ENCODE peak calls at places on chromosomes 1 and 21, in nine cellular contexts. P, K, O, Q, V, D, T, F and W are unnamed samples.

GRCh38 chr1:159587461-159587951 is at the start of gene APCS:
- DNase-seq in P (no peak), K (no peak), O (no peak), Q (no peak), V (no peak), D (no peak), T (no peak), F (no peak), W (no peak)

GRCh38 chr21:45078877-45079281 is 4.5 kb downstream of the ADARB1 start:
- DNase-seq in P (no peak), K (no peak), O (no peak), Q (no peak), V (peak; percentile 8), D (peak; percentile 70), T (no peak), F (peak; percentile 85), W (peak; percentile 82)

GRCh38 chr1:48030696-48031365 is 33.6 kb upstream of the TRABD2B start:
- DNase-seq in P (no peak), K (no peak), O (no peak), Q (no peak), V (no peak), D (no peak), T (no peak), F (no peak), W (no peak)

GRCh38 chr1:175317309-175317708 is 124.7 kb upstream of the KIAA0040 start:
- DNase-seq in P (no peak), K (peak; percentile 23), O (no peak), Q (no peak), V (no peak), D (no peak), T (no peak), F (no peak), W (no peak)

GRCh38 chr1:185376288-185376687 is 59.2 kb upstream of the IVNS1ABP start:
- DNase-seq in P (no peak), K (no peak), O (no peak), Q (no peak), V (no peak), D (no peak), T (no peak), F (no peak), W (no peak)

GRCh38 chr21:45403133-45403824 is 1.7 kb upstream of the COL18A1 start:
- DNase-seq in P (no peak), K (no peak), O (no peak), Q (no peak), V (no peak), D (no peak), T (no peak), F (no peak), W (no peak)

GRCh38 chr1:201468501-201468843 is 516 bp downstream of the PHLDA3 start:
- DNase-seq in P (no peak), K (peak; percentile 67), O (no peak), Q (peak; percentile 26), V (no peak), D (no peak), T (peak; percentile 64), F (peak; percentile 32), W (no peak)

GRCh38 chr1:168893359-168893791 is 164.4 kb upstream of the DPT start:
- DNase-seq in P (no peak), K (no peak), O (peak; percentile 68), Q (no peak), V (no peak), D (no peak), T (peak; percentile 23), F (no peak), W (peak; percentile 66)

GRCh38 chr1:109876617-109877319 is 33.9 kb upstream of the CSF1 start:
- DNase-seq in P (no peak), K (peak; percentile 31), O (peak; percentile 29), Q (no peak), V (peak; percentile 37), D (no peak), T (peak; percentile 48), F (peak; percentile 94), W (peak; percentile 64)

GRCh38 chr1:161044908-161045748 is 649 bp downstream of the USF1 start:
- DNase-seq in P (no peak), K (peak; percentile 77), O (peak; percentile 70), Q (peak; percentile 8), V (peak; percentile 69), D (peak; percentile 56), T (peak; percentile 72), F (peak; percentile 54), W (peak; percentile 58)

GRCh38 chr1:207145401-207146058 is 41.5 kb downstream of the C4BPA start:
- DNase-seq in P (no peak), K (no peak), O (no peak), Q (no peak), V (no peak), D (no peak), T (no peak), F (no peak), W (no peak)

GRCh38 chr21:43769325-43769958 is 6.7 kb downstream of the CSTB start:
- DNase-seq in P (no peak), K (no peak), O (no peak), Q (no peak), V (no peak), D (no peak), T (no peak), F (no peak), W (no peak)

GRCh38 chr1:165353731-165354671 is 2.5 kb downstream of the LMX1A start:
- DNase-seq in P (no peak), K (peak; percentile 65), O (no peak), Q (no peak), V (no peak), D (no peak), T (no peak), F (no peak), W (no peak)

GRCh38 chr1:62050165-62050564 is 144.5 kb upstream of the L1TD1 start:
- DNase-seq in P (no peak), K (no peak), O (no peak), Q (no peak), V (no peak), D (no peak), T (no peak), F (no peak), W (no peak)

GRCh38 chr1:200038987-200039848 is 11.7 kb downstream of the NR5A2 start:
- DNase-seq in P (no peak), K (peak; percentile 82), O (no peak), Q (peak; percentile 39), V (peak; percentile 37), D (no peak), T (peak; percentile 58), F (peak; percentile 29), W (no peak)

GRCh38 chr1:171422489-171422888 is 62.8 kb upstream of the PRRC2C start:
- DNase-seq in P (no peak), K (no peak), O (no peak), Q (no peak), V (no peak), D (no peak), T (no peak), F (peak; percentile 17), W (peak; percentile 52)

GRCh38 chr1:181073638-181074037 is 14.9 kb upstream of the IER5 start:
- DNase-seq in P (no peak), K (no peak), O (no peak), Q (no peak), V (no peak), D (no peak), T (peak; percentile 46), F (peak; percentile 76), W (peak; percentile 75)

GRCh38 chr1:151612506-151613274 is 840 bp downstream of the SNX27 start:
- DNase-seq in P (no peak), K (peak; percentile 63), O (peak; percentile 45), Q (peak; percentile 7), V (peak; percentile 24), D (peak; percentile 37), T (peak; percentile 44), F (peak; percentile 16), W (no peak)

GRCh38 chr1:240312872-240313271 is 221.2 kb downstream of the FMN2 start:
- DNase-seq in P (no peak), K (no peak), O (no peak), Q (no peak), V (no peak), D (no peak), T (peak; percentile 34), F (peak; percentile 87), W (peak; percentile 94)

GRCh38 chr1:216566809-216567208 is 143.6 kb upstream of the USH2A start:
- DNase-seq in P (no peak), K (no peak), O (no peak), Q (no peak), V (no peak), D (no peak), T (peak; percentile 20), F (peak; percentile 4), W (peak; percentile 32)

GRCh38 chr1:65921461-65921860 is 128.8 kb downstream of the PDE4B start:
- DNase-seq in P (no peak), K (no peak), O (no peak), Q (no peak), V (no peak), D (no peak), T (peak; percentile 3), F (no peak), W (no peak)

GRCh38 chr21:18114735-18115134 is 129.9 kb upstream of the CHODL start:
- DNase-seq in P (no peak), K (no peak), O (no peak), Q (no peak), V (no peak), D (no peak), T (no peak), F (no peak), W (no peak)

GRCh38 chr21:45003331-45004058 is 63.7 kb downstream of the SLX9 start:
- DNase-seq in P (no peak), K (peak; percentile 56), O (peak; percentile 22), Q (no peak), V (no peak), D (no peak), T (no peak), F (peak; percentile 31), W (no peak)

GRCh38 chr1:201457508-201457960 is 11.5 kb downstream of the PHLDA3 start:
- DNase-seq in P (no peak), K (no peak), O (no peak), Q (no peak), V (no peak), D (no peak), T (no peak), F (no peak), W (peak; percentile 44)

GRCh38 chr1:23670709-23671108 is 20.9 kb upstream of the RPL11 start:
- DNase-seq in P (no peak), K (no peak), O (no peak), Q (no peak), V (no peak), D (no peak), T (no peak), F (no peak), W (no peak)

GRCh38 chr1:206472454-206472853 is 2.2 kb downstream of the IKBKE start:
- DNase-seq in P (no peak), K (peak; percentile 42), O (no peak), Q (no peak), V (no peak), D (no peak), T (peak; percentile 30), F (peak; percentile 81), W (peak; percentile 73)

GRCh38 chr1:66729130-66729922 is 22.9 kb upstream of the DYNLT5 start:
- DNase-seq in P (no peak), K (no peak), O (no peak), Q (no peak), V (no peak), D (no peak), T (no peak), F (no peak), W (no peak)

GRCh38 chr1:43441894-43442632 is 11.7 kb downstream of the HYI start:
- DNase-seq in P (no peak), K (no peak), O (peak; percentile 16), Q (no peak), V (no peak), D (no peak), T (no peak), F (no peak), W (no peak)

GRCh38 chr1:41325801-41326200 is 35.4 kb upstream of the FOXO6 start:
- DNase-seq in P (no peak), K (no peak), O (no peak), Q (no peak), V (no peak), D (no peak), T (no peak), F (no peak), W (peak; percentile 19)

GRCh38 chr1:19466112-19466561 is 19.2 kb downstream of the CAPZB start:
- DNase-seq in P (no peak), K (no peak), O (no peak), Q (no peak), V (no peak), D (no peak), T (no peak), F (no peak), W (no peak)

GRCh38 chr21:46604975-46605758 is at the start of gene S100B:
- DNase-seq in P (no peak), K (peak; percentile 41), O (no peak), Q (no peak), V (no peak), D (no peak), T (no peak), F (no peak), W (peak; percentile 15)